ENCODE peak calls at places on chromosomes 3 and 15, in ten cellular contexts. P is stimulated activated CD8-positive, alpha-beta memory T cell treated with anti-CD3 and anti-CD28 coated beads, Interleukin-4, amount 100 ng/mL, for 4 hours; G is NCI-H774; R is HuH-7.5; U is psoas muscle; M is SJSA1; E is T-helper 17 cell; Y is NCI-H1436; W is EH; D is T-helper 2 cell. I is an unnamed sample.

GRCh38 chr15:97443101-97443500 is 517.4 kb upstream of the ARRDC4 start:
- DNase-seq in P (no peak), G (no peak), R (no peak), U (no peak), M (no peak), E (no peak), Y (no peak), W (no peak), D (no peak), I (no peak)

GRCh38 chr15:49979705-49980382 is 139.2 kb downstream of the ATP8B4 start:
- DNase-seq in P (no peak), G (no peak), R (no peak), U (no peak), M (no peak), E (no peak), Y (no peak), W (no peak), D (no peak), I (no peak)

GRCh38 chr3:157637866-157638265 is 134.7 kb upstream of the VEPH1 start:
- DNase-seq in P (no peak), G (no peak), R (no peak), U (no peak), M (no peak), E (no peak), Y (no peak), W (no peak), D (no peak), I (no peak)

GRCh38 chr15:67067930-67068542 is 2.6 kb downstream of the SMAD3 start:
- DNase-seq in P (no peak), G (no peak), R (no peak), U (no peak), M (peak), E (no peak), Y (no peak), W (peak), D (no peak), I (no peak)

GRCh38 chr15:94671845-94672524 is 440.6 kb downstream of the MCTP2 start:
- DNase-seq in P (no peak), G (no peak), R (no peak), U (no peak), M (no peak), E (no peak), Y (no peak), W (no peak), D (no peak), I (no peak)

GRCh38 chr15:38991701-38992100 is 427.1 kb upstream of the RASGRP1 start:
- DNase-seq in P (no peak), G (no peak), R (no peak), U (no peak), M (peak), E (no peak), Y (no peak), W (peak), D (no peak), I (no peak)

GRCh38 chr3:142450192-142450591 is 2.4 kb upstream of the XRN1 start:
- DNase-seq in P (no peak), G (no peak), R (no peak), U (no peak), M (no peak), E (no peak), Y (no peak), W (no peak), D (no peak), I (no peak)

GRCh38 chr3:29642393-29643033 is 361.6 kb downstream of the RBMS3 start:
- DNase-seq in P (no peak), G (no peak), R (no peak), U (peak), M (peak), E (no peak), Y (no peak), W (peak), D (no peak), I (peak)

GRCh38 chr15:55496716-55497115 is 11.3 kb downstream of the DNAAF4 start:
- DNase-seq in P (no peak), G (no peak), R (no peak), U (no peak), M (no peak), E (no peak), Y (no peak), W (no peak), D (no peak), I (no peak)

GRCh38 chr3:4974154-4974553 is 5.1 kb upstream of the BHLHE40 start:
- DNase-seq in P (no peak), G (no peak), R (no peak), U (no peak), M (no peak), E (no peak), Y (no peak), W (no peak), D (no peak), I (no peak)

GRCh38 chr3:136042608-136043221 is 77.2 kb downstream of the PPP2R3A start:
- DNase-seq in P (no peak), G (peak), R (peak), U (no peak), M (peak), E (no peak), Y (peak), W (peak), D (no peak), I (no peak)

GRCh38 chr15:78840661-78841060 is 29.4 kb upstream of the ADAMTS7 start:
- DNase-seq in P (no peak), G (no peak), R (no peak), U (no peak), M (no peak), E (no peak), Y (peak), W (peak), D (no peak), I (no peak)

GRCh38 chr3:27345959-27346865 is 23.0 kb downstream of the NEK10 start:
- DNase-seq in P (no peak), G (no peak), R (no peak), U (no peak), M (no peak), E (no peak), Y (no peak), W (no peak), D (no peak), I (peak)

GRCh38 chr15:22229971-22230815 is 149.9 kb downstream of the OR4M2 start:
- DNase-seq in P (no peak), G (no peak), R (no peak), U (no peak), M (no peak), E (no peak), Y (no peak), W (no peak), D (no peak), I (no peak)

GRCh38 chr15:38868326-38869114 is 303.9 kb upstream of the RASGRP1 start:
- DNase-seq in P (no peak), G (no peak), R (peak), U (peak), M (peak), E (no peak), Y (no peak), W (peak), D (no peak), I (peak)

GRCh38 chr3:181660337-181660736 is 51.4 kb upstream of the SOX2 start:
- DNase-seq in P (no peak), G (peak), R (no peak), U (no peak), M (no peak), E (no peak), Y (no peak), W (no peak), D (no peak), I (no peak)

GRCh38 chr3:14405886-14406238 is 3.5 kb downstream of the SLC6A6 start:
- DNase-seq in P (no peak), G (no peak), R (no peak), U (no peak), M (no peak), E (no peak), Y (no peak), W (no peak), D (no peak), I (no peak)

GRCh38 chr15:89876736-89877135 is 17.1 kb downstream of the AP3S2 start:
- DNase-seq in P (no peak), G (no peak), R (no peak), U (no peak), M (no peak), E (no peak), Y (no peak), W (no peak), D (no peak), I (no peak)

GRCh38 chr3:27568393-27568792 is 84.2 kb upstream of the SLC4A7 start:
- DNase-seq in P (no peak), G (peak), R (no peak), U (peak), M (peak), E (no peak), Y (peak), W (peak), D (no peak), I (peak)

GRCh38 chr3:58059349-58060321 is 51.4 kb downstream of the FLNB start:
- DNase-seq in P (no peak), G (no peak), R (no peak), U (no peak), M (peak), E (no peak), Y (no peak), W (peak), D (no peak), I (no peak)

GRCh38 chr3:156630081-156630772 is 44.2 kb upstream of the TIPARP start:
- DNase-seq in P (no peak), G (peak), R (no peak), U (no peak), M (no peak), E (no peak), Y (peak), W (peak), D (no peak), I (no peak)

GRCh38 chr3:2099779-2100191 is 1.1 kb downstream of the CNTN4 start:
- DNase-seq in P (no peak), G (no peak), R (no peak), U (no peak), M (no peak), E (no peak), Y (no peak), W (no peak), D (no peak), I (no peak)

GRCh38 chr3:58041826-58042324 is 33.7 kb downstream of the FLNB start:
- DNase-seq in P (no peak), G (no peak), R (no peak), U (no peak), M (peak), E (no peak), Y (no peak), W (peak), D (no peak), I (no peak)

GRCh38 chr3:70703305-70704102 is 391.1 kb upstream of the MDFIC2 start:
- DNase-seq in P (no peak), G (no peak), R (no peak), U (no peak), M (no peak), E (no peak), Y (no peak), W (no peak), D (no peak), I (no peak)

GRCh38 chr3:20064796-20065564 is 24.7 kb downstream of the KAT2B start:
- DNase-seq in P (no peak), G (no peak), R (no peak), U (no peak), M (no peak), E (no peak), Y (peak), W (no peak), D (no peak), I (no peak)

GRCh38 chr3:36944641-36945270 is at the start of gene TRANK1:
- DNase-seq in P (peak), G (no peak), R (peak), U (peak), M (no peak), E (peak), Y (no peak), W (peak), D (peak), I (peak)

GRCh38 chr3:126465928-126466564 is 9.6 kb downstream of the ZXDC start:
- DNase-seq in P (no peak), G (no peak), R (no peak), U (peak), M (no peak), E (no peak), Y (no peak), W (no peak), D (no peak), I (no peak)